ENCODE peak calls at places on chromosomes 3 and 15, in seven cellular contexts. One of them, this sample, is unnamed.

GRCh38 chr3:172287811-172288477 is 160.3 kb downstream of the GHSR start:
- DNase-seq in KBM-7: no peak
- DNase-seq in AML-193: no peak
- DNase-seq in HEK293T: no peak
- DNase-seq in retinal pigment epithelial cell: no peak
- DNase-seq in T1000: no peak
- DNase-seq in stomach: no peak
- DNase-seq in this sample: no peak

GRCh38 chr3:37887062-37887461 is 25.4 kb downstream of the CTDSPL start:
- DNase-seq in HEK293T: no peak
- DNase-seq in retinal pigment epithelial cell: no peak
- DNase-seq in KBM-7: no peak
- DNase-seq in AML-193: no peak
- DNase-seq in stomach: peak; percentile 61
- DNase-seq in T1000: no peak
- DNase-seq in this sample: no peak

GRCh38 chr3:39960515-39961403 is 151.3 kb downstream of the MYRIP start:
- DNase-seq in T1000: no peak
- DNase-seq in AML-193: peak; percentile 17
- DNase-seq in HEK293T: no peak
- DNase-seq in KBM-7: peak; percentile 2
- DNase-seq in stomach: no peak
- DNase-seq in retinal pigment epithelial cell: no peak
- DNase-seq in this sample: no peak

GRCh38 chr3:18378218-18378617 is 46.9 kb downstream of the SATB1 start:
- DNase-seq in stomach: no peak
- DNase-seq in T1000: no peak
- DNase-seq in AML-193: no peak
- DNase-seq in HEK293T: no peak
- DNase-seq in KBM-7: no peak
- DNase-seq in retinal pigment epithelial cell: no peak
- DNase-seq in this sample: no peak

GRCh38 chr3:154100556-154100955 is 20.6 kb upstream of the ARHGEF26 start:
- DNase-seq in HEK293T: no peak
- DNase-seq in T1000: no peak
- DNase-seq in KBM-7: no peak
- DNase-seq in stomach: no peak
- DNase-seq in AML-193: no peak
- DNase-seq in retinal pigment epithelial cell: no peak
- DNase-seq in this sample: no peak

GRCh38 chr3:30263921-30264313 is 342.5 kb upstream of the TGFBR2 start:
- DNase-seq in KBM-7: peak; percentile 20
- DNase-seq in T1000: no peak
- DNase-seq in retinal pigment epithelial cell: no peak
- DNase-seq in stomach: no peak
- DNase-seq in HEK293T: no peak
- DNase-seq in AML-193: no peak
- DNase-seq in this sample: no peak

GRCh38 chr3:85571835-85572234 is 613.0 kb downstream of the CADM2 start:
- DNase-seq in T1000: no peak
- DNase-seq in retinal pigment epithelial cell: no peak
- DNase-seq in stomach: no peak
- DNase-seq in AML-193: peak; percentile 8
- DNase-seq in KBM-7: no peak
- DNase-seq in HEK293T: no peak
- DNase-seq in this sample: no peak

GRCh38 chr15:73225358-73226015 is 143.3 kb downstream of the HCN4 start:
- DNase-seq in retinal pigment epithelial cell: no peak
- DNase-seq in KBM-7: peak; percentile 94
- DNase-seq in HEK293T: no peak
- DNase-seq in T1000: no peak
- DNase-seq in AML-193: no peak
- DNase-seq in stomach: no peak
- DNase-seq in this sample: no peak

GRCh38 chr15:58081891-58082290 is 16.4 kb upstream of the ALDH1A2 start:
- DNase-seq in stomach: no peak
- DNase-seq in T1000: no peak
- DNase-seq in HEK293T: no peak
- DNase-seq in AML-193: no peak
- DNase-seq in KBM-7: no peak
- DNase-seq in retinal pigment epithelial cell: no peak
- DNase-seq in this sample: no peak

GRCh38 chr3:134249935-134250716 is 533 bp downstream of the RYK start:
- DNase-seq in retinal pigment epithelial cell: no peak
- DNase-seq in HEK293T: peak; percentile 48
- DNase-seq in KBM-7: peak; percentile 45
- DNase-seq in AML-193: no peak
- DNase-seq in T1000: peak; percentile 21
- DNase-seq in stomach: peak; percentile 70
- DNase-seq in this sample: no peak

GRCh38 chr15:88090406-88091085 is 166.0 kb downstream of the NTRK3 start:
- DNase-seq in KBM-7: no peak
- DNase-seq in AML-193: no peak
- DNase-seq in HEK293T: no peak
- DNase-seq in retinal pigment epithelial cell: no peak
- DNase-seq in stomach: no peak
- DNase-seq in T1000: no peak
- DNase-seq in this sample: no peak

GRCh38 chr3:127792664-127793292 is 29.5 kb downstream of the MGLL start:
- DNase-seq in retinal pigment epithelial cell: peak; percentile 65
- DNase-seq in HEK293T: no peak
- DNase-seq in T1000: no peak
- DNase-seq in AML-193: no peak
- DNase-seq in stomach: peak; percentile 50
- DNase-seq in KBM-7: no peak
- DNase-seq in this sample: no peak

GRCh38 chr3:86990171-86990733 is 697 bp downstream of the VGLL3 start:
- DNase-seq in HEK293T: peak; percentile 26
- DNase-seq in KBM-7: no peak
- DNase-seq in AML-193: no peak
- DNase-seq in stomach: peak; percentile 40
- DNase-seq in retinal pigment epithelial cell: no peak
- DNase-seq in T1000: no peak
- DNase-seq in this sample: no peak

GRCh38 chr3:129226374-129226773 is 23.0 kb upstream of the COPG1 start:
- DNase-seq in T1000: peak; percentile 48
- DNase-seq in HEK293T: no peak
- DNase-seq in retinal pigment epithelial cell: peak; percentile 49
- DNase-seq in AML-193: peak; percentile 28
- DNase-seq in KBM-7: no peak
- DNase-seq in stomach: peak; percentile 65
- DNase-seq in this sample: no peak

GRCh38 chr3:119559441-119559963 is at the start of gene CD80:
- DNase-seq in KBM-7: peak; percentile 86
- DNase-seq in retinal pigment epithelial cell: no peak
- DNase-seq in AML-193: peak; percentile 93
- DNase-seq in stomach: peak; percentile 75
- DNase-seq in HEK293T: peak; percentile 66
- DNase-seq in T1000: no peak
- DNase-seq in this sample: no peak

GRCh38 chr3:184345678-184346144 is 8.3 kb downstream of the FAM131A start:
- DNase-seq in stomach: peak; percentile 66
- DNase-seq in T1000: peak; percentile 28
- DNase-seq in KBM-7: peak; percentile 73
- DNase-seq in AML-193: peak; percentile 87
- DNase-seq in retinal pigment epithelial cell: peak; percentile 58
- DNase-seq in HEK293T: peak; percentile 66
- DNase-seq in this sample: no peak

GRCh38 chr15:72315706-72316370 is 4.1 kb downstream of the CELF6 start:
- DNase-seq in T1000: no peak
- DNase-seq in stomach: no peak
- DNase-seq in AML-193: no peak
- DNase-seq in KBM-7: peak; percentile 29
- DNase-seq in HEK293T: no peak
- DNase-seq in retinal pigment epithelial cell: peak; percentile 92
- DNase-seq in this sample: no peak

GRCh38 chr15:100060276-100060926 is 281.4 kb downstream of the ADAMTS17 start:
- DNase-seq in AML-193: no peak
- DNase-seq in KBM-7: no peak
- DNase-seq in T1000: no peak
- DNase-seq in stomach: peak; percentile 31
- DNase-seq in HEK293T: no peak
- DNase-seq in retinal pigment epithelial cell: peak; percentile 22
- DNase-seq in this sample: no peak

GRCh38 chr3:66312039-66312438 is 91.2 kb downstream of the SLC25A26 start:
- DNase-seq in stomach: no peak
- DNase-seq in AML-193: no peak
- DNase-seq in T1000: no peak
- DNase-seq in retinal pigment epithelial cell: no peak
- DNase-seq in HEK293T: no peak
- DNase-seq in KBM-7: no peak
- DNase-seq in this sample: no peak

GRCh38 chr3:171412054-171412453 is 48.2 kb downstream of the TNIK start:
- DNase-seq in T1000: no peak
- DNase-seq in stomach: no peak
- DNase-seq in HEK293T: no peak
- DNase-seq in KBM-7: no peak
- DNase-seq in AML-193: no peak
- DNase-seq in retinal pigment epithelial cell: no peak
- DNase-seq in this sample: no peak

GRCh38 chr3:5014431-5014830 is 35.2 kb downstream of the BHLHE40 start:
- DNase-seq in stomach: no peak
- DNase-seq in AML-193: no peak
- DNase-seq in retinal pigment epithelial cell: no peak
- DNase-seq in T1000: no peak
- DNase-seq in HEK293T: no peak
- DNase-seq in KBM-7: no peak
- DNase-seq in this sample: no peak

GRCh38 chr3:49098910-49099630 is 5.2 kb upstream of the QRICH1 start:
- DNase-seq in stomach: no peak
- DNase-seq in KBM-7: no peak
- DNase-seq in retinal pigment epithelial cell: no peak
- DNase-seq in HEK293T: no peak
- DNase-seq in AML-193: no peak
- DNase-seq in T1000: no peak
- DNase-seq in this sample: no peak

GRCh38 chr3:11001020-11001657 is 8.6 kb downstream of the SLC6A1 start:
- DNase-seq in AML-193: no peak
- DNase-seq in T1000: no peak
- DNase-seq in HEK293T: no peak
- DNase-seq in retinal pigment epithelial cell: no peak
- DNase-seq in stomach: no peak
- DNase-seq in KBM-7: peak; percentile 5
- DNase-seq in this sample: no peak

GRCh38 chr3:130609166-130609574 is 92.2 kb downstream of the COL6A6 start:
- DNase-seq in AML-193: no peak
- DNase-seq in stomach: no peak
- DNase-seq in KBM-7: no peak
- DNase-seq in retinal pigment epithelial cell: no peak
- DNase-seq in T1000: no peak
- DNase-seq in HEK293T: no peak
- DNase-seq in this sample: no peak

GRCh38 chr3:46082021-46082420 is 54.7 kb upstream of the XCR1 start:
- DNase-seq in KBM-7: no peak
- DNase-seq in T1000: no peak
- DNase-seq in retinal pigment epithelial cell: no peak
- DNase-seq in AML-193: no peak
- DNase-seq in stomach: no peak
- DNase-seq in HEK293T: no peak
- DNase-seq in this sample: no peak

GRCh38 chr3:41997702-41998551 is 36.0 kb upstream of the ULK4 start:
- DNase-seq in HEK293T: peak; percentile 26
- DNase-seq in AML-193: no peak
- DNase-seq in KBM-7: peak; percentile 49
- DNase-seq in stomach: no peak
- DNase-seq in T1000: no peak
- DNase-seq in retinal pigment epithelial cell: no peak
- DNase-seq in this sample: no peak

GRCh38 chr15:93980149-93980911 is 251.0 kb upstream of the MCTP2 start:
- DNase-seq in AML-193: no peak
- DNase-seq in T1000: no peak
- DNase-seq in stomach: no peak
- DNase-seq in KBM-7: no peak
- DNase-seq in HEK293T: no peak
- DNase-seq in retinal pigment epithelial cell: no peak
- DNase-seq in this sample: no peak

GRCh38 chr3:185935465-185936263 is 2.1 kb downstream of the TRA2B start:
- DNase-seq in retinal pigment epithelial cell: peak; percentile 15
- DNase-seq in HEK293T: no peak
- DNase-seq in stomach: no peak
- DNase-seq in KBM-7: no peak
- DNase-seq in AML-193: no peak
- DNase-seq in T1000: no peak
- DNase-seq in this sample: no peak

GRCh38 chr15:30924353-30924752 is 20.6 kb downstream of the FAN1 start:
- DNase-seq in retinal pigment epithelial cell: no peak
- DNase-seq in HEK293T: no peak
- DNase-seq in AML-193: no peak
- DNase-seq in KBM-7: no peak
- DNase-seq in T1000: no peak
- DNase-seq in stomach: no peak
- DNase-seq in this sample: no peak

GRCh38 chr15:85672338-85673097 is 122.2 kb downstream of the KLHL25 start:
- DNase-seq in T1000: no peak
- DNase-seq in AML-193: no peak
- DNase-seq in stomach: no peak
- DNase-seq in HEK293T: no peak
- DNase-seq in retinal pigment epithelial cell: no peak
- DNase-seq in KBM-7: no peak
- DNase-seq in this sample: no peak

GRCh38 chr15:65410972-65411371 is 11.8 kb downstream of the IGDCC4 start:
- DNase-seq in AML-193: no peak
- DNase-seq in HEK293T: no peak
- DNase-seq in stomach: no peak
- DNase-seq in KBM-7: no peak
- DNase-seq in retinal pigment epithelial cell: no peak
- DNase-seq in T1000: no peak
- DNase-seq in this sample: no peak

GRCh38 chr15:58212909-58213526 is 74.8 kb downstream of the AQP9 start:
- DNase-seq in KBM-7: peak; percentile 60
- DNase-seq in HEK293T: peak; percentile 34
- DNase-seq in stomach: no peak
- DNase-seq in retinal pigment epithelial cell: no peak
- DNase-seq in AML-193: peak; percentile 46
- DNase-seq in T1000: no peak
- DNase-seq in this sample: no peak

GRCh38 chr3:11060500-11061251 is 68.1 kb downstream of the SLC6A1 start:
- DNase-seq in AML-193: peak; percentile 52
- DNase-seq in KBM-7: peak; percentile 70
- DNase-seq in HEK293T: peak; percentile 81
- DNase-seq in T1000: peak; percentile 59
- DNase-seq in stomach: peak; percentile 57
- DNase-seq in retinal pigment epithelial cell: peak; percentile 5
- DNase-seq in this sample: peak; percentile 23

GRCh38 chr15:54029076-54029475 is 50.8 kb downstream of the UNC13C start:
- DNase-seq in stomach: no peak
- DNase-seq in HEK293T: no peak
- DNase-seq in retinal pigment epithelial cell: no peak
- DNase-seq in T1000: no peak
- DNase-seq in AML-193: no peak
- DNase-seq in KBM-7: no peak
- DNase-seq in this sample: no peak

This sample was measured in iPS DF 19.7.